ENCODE peak calls at places on chromosomes 6 and 20, in five cellular contexts. C is stomach, E is A549, Q is heart left ventricle, D is tibial nerve. H is an unnamed sample.

GRCh38 chr6:46137387-46137786 is 7.6 kb downstream of the ENPP4 start:
- DNase-seq in C (no peak), E (no peak), Q (no peak), D (no peak), H (no peak)

GRCh38 chr6:38149526-38149925 is 330.0 kb downstream of the ZFAND3 start:
- DNase-seq in C (no peak), E (no peak), Q (no peak), D (no peak), H (no peak)

GRCh38 chr20:23435675-23436539 is 3.6 kb upstream of the CSTL1 start:
- DNase-seq in C (peak; percentile 89), E (no peak), Q (no peak), D (peak; percentile 59), H (peak; percentile 35)

GRCh38 chr6:165646484-165646883 is 16.6 kb downstream of the PDE10A start:
- DNase-seq in C (no peak), E (no peak), Q (no peak), D (no peak), H (no peak)

GRCh38 chr6:136012198-136012884 is 160.8 kb downstream of the PDE7B start:
- DNase-seq in C (no peak), E (no peak), Q (no peak), D (no peak), H (no peak)

GRCh38 chr6:107539409-107539808 is 49.5 kb downstream of the SOBP start:
- DNase-seq in C (no peak), E (peak; percentile 20), Q (no peak), D (no peak), H (no peak)

GRCh38 chr6:7542878-7543394 is 1.5 kb downstream of the DSP start:
- DNase-seq in C (peak; percentile 85), E (peak; percentile 76), Q (peak; percentile 79), D (no peak), H (peak; percentile 84)

GRCh38 chr6:112307707-112308106 is 39.4 kb upstream of the RFPL4B start:
- DNase-seq in C (no peak), E (no peak), Q (no peak), D (no peak), H (no peak)

GRCh38 chr6:20620043-20620442 is 85.8 kb downstream of the CDKAL1 start:
- DNase-seq in C (no peak), E (no peak), Q (no peak), D (no peak), H (no peak)

GRCh38 chr20:14634666-14635065 is 297.3 kb upstream of the FLRT3 start:
- DNase-seq in C (no peak), E (no peak), Q (no peak), D (no peak), H (no peak)

GRCh38 chr6:52514514-52514913 is 62.3 kb downstream of the TRAM2 start:
- DNase-seq in C (no peak), E (peak; percentile 55), Q (peak; percentile 47), D (peak; percentile 77), H (peak; percentile 78)

GRCh38 chr6:88287696-88288095 is 121.5 kb upstream of the CNR1 start:
- DNase-seq in C (no peak), E (no peak), Q (no peak), D (no peak), H (no peak)

GRCh38 chr20:50378170-50379000 is 131.8 kb upstream of the PTPN1 start:
- DNase-seq in C (no peak), E (no peak), Q (no peak), D (no peak), H (no peak)

GRCh38 chr6:446418-447366 is 55.1 kb downstream of the IRF4 start:
- DNase-seq in C (no peak), E (no peak), Q (no peak), D (no peak), H (no peak)

GRCh38 chr6:151313060-151313459 is 73.3 kb downstream of the AKAP12 start:
- DNase-seq in C (no peak), E (no peak), Q (no peak), D (no peak), H (no peak)

GRCh38 chr6:12968839-12969558 is 252.4 kb downstream of the PHACTR1 start:
- DNase-seq in C (no peak), E (no peak), Q (no peak), D (no peak), H (no peak)

GRCh38 chr6:150940951-150941350 is 75.4 kb downstream of the MTHFD1L start:
- DNase-seq in C (no peak), E (no peak), Q (no peak), D (no peak), H (no peak)

GRCh38 chr6:167977717-167978467 is 19.6 kb upstream of the KIF25 start:
- DNase-seq in C (no peak), E (no peak), Q (no peak), D (no peak), H (no peak)

GRCh38 chr6:53770690-53771320 is 24.0 kb upstream of the LRRC1 start:
- DNase-seq in C (no peak), E (no peak), Q (no peak), D (no peak), H (no peak)

GRCh38 chr6:45607818-45608217 is 230.1 kb upstream of the SUPT3H start:
- DNase-seq in C (no peak), E (no peak), Q (no peak), D (no peak), H (no peak)

GRCh38 chr6:45577836-45578504 is 200.2 kb upstream of the SUPT3H start:
- DNase-seq in C (no peak), E (no peak), Q (no peak), D (no peak), H (no peak)

GRCh38 chr6:32082951-32083350 is 26.2 kb downstream of the TNXB start:
- DNase-seq in C (no peak), E (peak; percentile 32), Q (peak; percentile 78), D (peak; percentile 79), H (peak; percentile 84)

GRCh38 chr20:53331151-53331973 is 262.3 kb downstream of the ZNF217 start:
- DNase-seq in C (no peak), E (peak; percentile 31), Q (no peak), D (peak; percentile 10), H (peak; percentile 34)

GRCh38 chr20:22908944-22909343 is 126.2 kb upstream of the SSTR4 start:
- DNase-seq in C (no peak), E (no peak), Q (no peak), D (no peak), H (no peak)

GRCh38 chr20:33676121-33676520 is 1.9 kb upstream of the NECAB3 start:
- DNase-seq in C (no peak), E (no peak), Q (no peak), D (no peak), H (no peak)

GRCh38 chr20:33675127-33675954 is 1.1 kb upstream of the NECAB3 start:
- DNase-seq in C (no peak), E (no peak), Q (no peak), D (peak; percentile 79), H (peak; percentile 84)

GRCh38 chr20:33673411-33674293 is 576 bp downstream of the NECAB3 start:
- DNase-seq in C (no peak), E (no peak), Q (no peak), D (no peak), H (no peak)

GRCh38 chr20:33673115-33673410 is 1.2 kb downstream of the NECAB3 start:
- DNase-seq in C (no peak), E (no peak), Q (no peak), D (no peak), H (no peak)

DNA sequence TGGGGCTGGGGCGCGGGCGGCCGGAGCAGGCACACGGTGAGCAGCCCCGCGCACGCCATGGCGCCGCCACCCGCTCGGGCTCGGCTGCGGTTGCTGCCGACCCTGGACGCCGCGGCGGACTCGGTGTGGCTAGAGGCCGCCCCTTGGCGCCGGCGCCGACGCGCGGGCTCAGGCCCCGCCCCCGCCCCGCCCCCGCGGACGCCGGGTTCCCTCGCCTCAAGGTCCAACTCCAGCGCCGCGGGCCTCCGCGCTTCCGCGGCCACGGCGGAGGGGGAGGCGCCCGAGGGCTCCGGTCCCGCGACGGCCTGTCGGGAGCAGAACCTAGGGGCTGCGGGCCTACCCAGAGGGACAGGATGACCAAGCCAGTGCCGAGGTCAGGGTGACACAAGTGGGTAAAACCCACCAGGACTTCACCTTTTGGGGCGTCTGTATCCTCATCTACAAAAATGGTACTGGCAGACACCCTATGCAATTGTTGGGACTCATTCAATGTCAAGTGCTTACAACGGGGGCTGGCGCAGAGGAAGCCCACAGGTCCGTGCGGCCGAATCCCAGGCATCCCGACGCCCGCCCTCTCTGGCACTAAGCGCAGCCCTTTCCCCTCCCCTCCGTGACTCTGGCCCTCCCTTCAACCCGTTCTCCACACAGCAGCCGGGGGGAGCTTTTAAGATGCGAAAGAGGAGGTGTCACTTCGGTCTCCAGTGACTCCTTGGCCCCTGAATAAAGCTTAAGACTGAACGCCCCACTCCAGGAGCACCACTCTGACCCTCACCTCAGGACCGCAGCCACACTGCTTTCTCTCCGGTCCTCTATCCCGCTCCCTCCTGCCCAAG is at the start of gene NECAB3:
- DNase-seq in C (peak; percentile 90), E (peak; percentile 54), Q (peak; percentile 90), D (peak; percentile 78), H (peak; percentile 96)
- TF ChIP-seq CTCF in C (no peak), E (no peak), Q (no peak), D (no peak), H (no peak)

GRCh38 chr6:169650241-169650958 is 51.4 kb downstream of the WDR27 start:
- DNase-seq in C (no peak), E (no peak), Q (no peak), D (no peak), H (no peak)
- TF ChIP-seq POLR2A in C (no peak), E (no peak), Q (no peak), D (no peak), H (no peak)

DNA sequence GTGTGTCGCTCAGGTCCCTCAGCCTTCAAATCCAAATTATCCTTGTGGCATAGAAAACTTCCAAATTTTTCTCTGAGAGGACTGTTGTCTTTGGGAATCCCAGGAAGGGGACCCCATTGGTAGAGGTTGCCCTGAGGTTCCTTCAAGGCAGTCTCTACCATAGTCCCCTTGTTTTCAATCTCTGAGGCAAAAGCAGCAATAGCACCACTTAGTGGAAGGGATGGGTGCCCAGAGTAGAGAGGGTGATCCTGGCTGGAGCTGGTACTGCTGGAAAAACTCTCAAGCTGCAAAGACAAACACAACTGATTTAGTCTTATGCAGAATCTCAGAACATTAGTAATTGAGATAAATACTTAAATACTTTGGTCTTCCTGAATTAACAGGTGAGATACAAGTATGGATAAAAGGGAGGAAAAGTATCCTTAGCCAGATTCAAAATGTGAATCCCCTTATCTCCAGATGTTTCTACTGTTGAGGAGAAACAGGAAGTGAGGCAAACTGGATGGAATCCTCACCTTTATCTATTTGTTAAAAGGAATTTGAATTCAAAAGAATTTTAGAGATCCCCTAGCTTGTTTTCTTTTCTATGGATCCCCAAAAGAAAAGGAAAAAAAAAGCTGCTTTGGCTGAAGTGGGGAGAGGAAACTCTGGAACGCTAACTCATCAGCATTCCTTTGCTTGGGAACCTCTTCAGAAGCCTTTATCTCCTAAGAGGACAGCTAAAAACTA is 13.4 kb downstream of the ZNF318 start:
- DNase-seq in C (no peak), E (peak; percentile 20), Q (no peak), D (no peak), H (no peak)
- TF ChIP-seq CTCF in C (no peak), E (peak; percentile 12), Q (peak; percentile 35), D (no peak), H (no peak)

GRCh38 chr20:56628015-56628872 is 862 bp upstream of the TFAP2C start:
- DNase-seq in C (no peak), E (peak; percentile 39), Q (peak; percentile 35), D (no peak), H (no peak)

GRCh38 chr20:56630086-56630493 is 984 bp downstream of the TFAP2C start:
- DNase-seq in C (peak; percentile 43), E (peak; percentile 83), Q (no peak), D (no peak), H (peak; percentile 94)

GRCh38 chr20:56627122-56628014 is 1.7 kb upstream of the TFAP2C start:
- DNase-seq in C (no peak), E (no peak), Q (no peak), D (no peak), H (no peak)

GRCh38 chr20:56629464-56630085 is 469 bp downstream of the TFAP2C start:
- DNase-seq in C (no peak), E (no peak), Q (no peak), D (no peak), H (no peak)

GRCh38 chr20:56628873-56629463 is at the start of gene TFAP2C:
- DNase-seq in C (peak; percentile 71), E (peak; percentile 84), Q (peak; percentile 68), D (peak; percentile 19), H (peak; percentile 89)
- TF ChIP-seq POLR2A in C (no peak), E (peak; percentile 76), Q (no peak), D (no peak), H (no peak)